ENCODE peak calls at places on chromosomes 1 and 21, in six cellular contexts. R is mucosa of gallbladder; V is stimulated activated CD4-positive, alpha-beta T cell treated with anti-CD3 and anti-CD28 coated beads, Interleukin-1b, Interleukin-23, amount 100 ng/mL, for 1 hour; W is NCI-H2081; S is colonic mucosa; O is EL. M is an unnamed sample.

GRCh38 chr1:80218112-80218511 is 1211.6 kb upstream of the ADGRL4 start:
- DNase-seq in V (no peak), O (peak; percentile 62), W (peak; percentile 43), S (no peak), R (no peak), M (peak; percentile 49)

GRCh38 chr21:40562603-40563002 is 284.4 kb downstream of the DSCAM start:
- DNase-seq in R (no peak), O (no peak), S (no peak), W (no peak), V (no peak), M (no peak)

GRCh38 chr1:7422966-7423365 is 348.1 kb upstream of the VAMP3 start:
- DNase-seq in V (no peak), O (no peak), R (no peak), S (no peak), W (peak; percentile 12), M (no peak)

GRCh38 chr1:160209656-160210046 is 4.5 kb downstream of the PEA15 start:
- DNase-seq in W (no peak), S (no peak), V (no peak), O (no peak), R (peak; percentile 51), M (peak; percentile 50)

GRCh38 chr1:186930248-186930647 is 101.5 kb downstream of the PLA2G4A start:
- DNase-seq in V (no peak), W (no peak), O (peak; percentile 10), R (no peak), S (no peak), M (peak; percentile 12)

GRCh38 chr1:196115641-196116040 is 492.6 kb downstream of the KCNT2 start:
- DNase-seq in R (no peak), O (peak; percentile 80), W (no peak), V (no peak), S (no peak), M (peak; percentile 91)

GRCh38 chr1:81237531-81238528 is 562.9 kb upstream of the ADGRL2 start:
- DNase-seq in R (no peak), V (no peak), S (no peak), W (no peak), O (no peak), M (no peak)

GRCh38 chr1:166383137-166383536 is 216.3 kb upstream of the FAM78B start:
- DNase-seq in R (no peak), W (no peak), V (no peak), O (no peak), S (no peak), M (no peak)

GRCh38 chr1:152107289-152107983 is 7.8 kb downstream of the TCHH start:
- DNase-seq in V (no peak), R (no peak), W (no peak), S (peak; percentile 16), O (peak; percentile 2), M (peak; percentile 62)

GRCh38 chr1:28456078-28456477 is 49.8 kb upstream of the RCC1 start:
- DNase-seq in S (no peak), O (peak; percentile 79), W (no peak), V (no peak), R (no peak), M (peak; percentile 77)

GRCh38 chr1:230827081-230827681 is 41.1 kb downstream of the C1orf198 start:
- DNase-seq in W (no peak), R (peak; percentile 12), S (no peak), O (no peak), V (no peak), M (peak; percentile 25)

GRCh38 chr1:157377216-157377821 is 175.0 kb downstream of the FCRL5 start:
- DNase-seq in O (peak; percentile 62), W (peak; percentile 66), V (no peak), S (peak; percentile 56), R (peak; percentile 42), M (peak; percentile 63)

GRCh38 chr1:147413110-147413605 is 128.1 kb upstream of the BCL9 start:
- DNase-seq in S (no peak), O (no peak), V (no peak), W (no peak), R (no peak), M (no peak)

GRCh38 chr1:159429074-159429861 is 2.7 kb upstream of the OR10J4 start:
- DNase-seq in O (peak; percentile 98), V (no peak), R (no peak), W (no peak), S (no peak), M (peak; percentile 87)

GRCh38 chr1:59290173-59290954 is 6.5 kb upstream of the FGGY start:
- DNase-seq in W (peak; percentile 26), S (peak; percentile 41), V (no peak), R (no peak), O (peak; percentile 44), M (peak; percentile 41)

GRCh38 chr1:58813801-58814200 is 30.0 kb upstream of the JUN start:
- DNase-seq in W (no peak), S (no peak), R (no peak), V (no peak), O (no peak), M (no peak)

GRCh38 chr1:234400773-234401172 is 27.5 kb downstream of the COA6 start:
- DNase-seq in V (no peak), O (no peak), S (no peak), R (no peak), W (no peak), M (no peak)

GRCh38 chr21:41600116-41600515 is 92.2 kb upstream of the TMPRSS2 start:
- DNase-seq in R (no peak), W (no peak), V (no peak), O (no peak), S (no peak), M (no peak)

GRCh38 chr1:213908521-213908920 is 79.3 kb upstream of the PROX1 start:
- DNase-seq in W (no peak), R (no peak), O (no peak), V (no peak), S (no peak), M (no peak)

GRCh38 chr1:184789899-184790298 is 35.2 kb upstream of the EDEM3 start:
- DNase-seq in W (no peak), R (no peak), S (no peak), O (no peak), V (no peak), M (peak; percentile 40)

GRCh38 chr1:205452906-205453305 is 2.9 kb downstream of the BLACAT1 start:
- DNase-seq in S (no peak), R (no peak), V (no peak), O (no peak), W (no peak), M (no peak)

GRCh38 chr21:41219498-41220207 is 51.7 kb downstream of the BACE2 start:
- DNase-seq in O (no peak), W (no peak), V (no peak), R (no peak), S (no peak), M (no peak)

GRCh38 chr1:27785763-27786162 is 12.7 kb downstream of the STX12 start:
- DNase-seq in W (no peak), V (no peak), O (peak; percentile 43), S (peak; percentile 56), R (peak; percentile 79), M (peak; percentile 72)

GRCh38 chr1:77834771-77835334 is 53.6 kb upstream of the NEXN start:
- DNase-seq in V (no peak), S (peak; percentile 47), W (no peak), O (peak; percentile 53), R (peak; percentile 58), M (peak; percentile 63)

GRCh38 chr21:32321480-32321879 is 22.8 kb downstream of the MRAP start:
- DNase-seq in W (no peak), O (no peak), V (no peak), S (no peak), R (no peak), M (no peak)

GRCh38 chr1:44677201-44677520 is 2.6 kb downstream of the ARMH1 start:
- DNase-seq in O (peak; percentile 60), S (no peak), W (peak; percentile 33), V (no peak), R (no peak), M (peak; percentile 81)

GRCh38 chr1:112901387-112901786 is 54.6 kb downstream of the SLC16A1 start:
- DNase-seq in R (no peak), W (no peak), O (no peak), V (no peak), S (no peak), M (no peak)

GRCh38 chr21:36005018-36005417 is 55.3 kb downstream of the SETD4 start:
- DNase-seq in W (no peak), S (no peak), V (no peak), R (peak; percentile 30), O (no peak), M (peak; percentile 93)

GRCh38 chr1:52814465-52814864 is 28.1 kb upstream of the ZYG11A start:
- DNase-seq in O (peak; percentile 21), W (no peak), R (no peak), S (no peak), V (no peak), M (no peak)

GRCh38 chr21:31491617-31492016 is 147.6 kb upstream of the TIAM1 start:
- DNase-seq in R (no peak), W (no peak), S (no peak), O (no peak), V (no peak), M (no peak)

GRCh38 chr1:77976433-77977076 is 2.3 kb downstream of the FUBP1 start:
- DNase-seq in W (no peak), V (no peak), S (no peak), O (no peak), R (no peak), M (no peak)

GRCh38 chr1:241423541-241424479 is 66.8 kb upstream of the RGS7 start:
- DNase-seq in W (peak; percentile 72), V (no peak), R (peak; percentile 14), O (peak; percentile 76), S (no peak), M (peak; percentile 64)

GRCh38 chr1:111737216-111738132 is 1.7 kb downstream of the INKA2 start:
- DNase-seq in S (no peak), W (no peak), R (no peak), O (no peak), V (no peak), M (no peak)

GRCh38 chr1:36762174-36762573 is 272.1 kb downstream of the GRIK3 start:
- DNase-seq in V (no peak), W (no peak), S (no peak), R (no peak), O (no peak), M (no peak)

GRCh38 chr1:239224100-239224499 is 162.3 kb upstream of the CHRM3 start:
- DNase-seq in R (no peak), W (no peak), S (no peak), O (no peak), V (no peak), M (no peak)

GRCh38 chr1:6275826-6276764 is 15.2 kb upstream of the GPR153 start:
- DNase-seq in W (no peak), R (peak; percentile 43), S (peak; percentile 46), O (peak; percentile 51), V (no peak), M (peak; percentile 90)

GRCh38 chr1:12448746-12449177 is 169.2 kb downstream of the DHRS3 start:
- DNase-seq in S (no peak), R (no peak), O (peak; percentile 16), W (no peak), V (no peak), M (peak; percentile 65)